ENCODE peak calls at places on chromosomes 3 and 15, in eight cellular contexts. I, M, E, V, Z, Y, L and W are unnamed samples. For H3K9me3, the result is how much of the 10 kb centered on the place peaks cover.

GRCh38 chr15:57427367-57427821 is 51.1 kb downstream of the CGNL1 start:
- DNase-seq in I (peak), M (no peak), E (no peak), V (peak), Z (peak), Y (peak), L (no peak), W (peak)

GRCh38 chr3:103389356-103389755 is 954.5 kb downstream of the ZPLD1 start:
- DNase-seq in I (no peak), M (no peak), E (no peak), V (no peak), Z (no peak), Y (no peak), L (no peak), W (no peak)

GRCh38 chr3:71104090-71104489 is 479.4 kb downstream of the FOXP1 start:
- DNase-seq in I (no peak), M (no peak), E (no peak), V (no peak), Z (no peak), Y (no peak), L (no peak), W (no peak)

GRCh38 chr15:60070838-60071493 is 66.9 kb downstream of the FOXB1 start:
- DNase-seq in I (no peak), M (no peak), E (no peak), V (no peak), Z (no peak), Y (peak), L (no peak), W (no peak)

GRCh38 chr15:77636209-77636608 is 3.5 kb upstream of the LINGO1 start:
- DNase-seq in I (no peak), M (no peak), E (no peak), V (no peak), Z (no peak), Y (no peak), L (no peak), W (no peak)

GRCh38 chr3:56987238-56987932 is 73.1 kb upstream of the SPATA12 start:
- DNase-seq in I (peak), M (no peak), E (no peak), V (no peak), Z (no peak), Y (no peak), L (no peak), W (no peak)

GRCh38 chr15:29472901-29473423 is 203.3 kb upstream of the NSMCE3 start:
- DNase-seq in I (no peak), M (no peak), E (no peak), V (no peak), Z (no peak), Y (no peak), L (no peak), W (no peak)

GRCh38 chr3:190533511-190534282 is 19.8 kb downstream of the IL1RAP start:
- DNase-seq in I (peak), M (no peak), E (peak), V (peak), Z (peak), Y (peak), L (no peak), W (peak)

GRCh38 chr15:25797511-25798206 is 65.5 kb downstream of the ATP10A start:
- DNase-seq in I (no peak), M (no peak), E (peak), V (no peak), Z (no peak), Y (no peak), L (no peak), W (no peak)

GRCh38 chr3:173663664-173664063 is 266.1 kb downstream of the NLGN1 start:
- DNase-seq in I (no peak), M (no peak), E (no peak), V (no peak), Z (no peak), Y (no peak), L (no peak), W (no peak)

GRCh38 chr3:194440756-194441155 is 41.7 kb upstream of the GP5 start:
- DNase-seq in I (no peak), M (no peak), E (no peak), V (no peak), Z (no peak), Y (no peak), L (no peak), W (no peak)

GRCh38 chr15:74863239-74864056 is 9.7 kb downstream of the SCAMP2 start:
- DNase-seq in I (no peak), M (no peak), E (no peak), V (no peak), Z (no peak), Y (peak), L (no peak), W (no peak)

GRCh38 chr15:87902772-87903388 is 353.7 kb downstream of the NTRK3 start:
- DNase-seq in I (no peak), M (no peak), E (peak), V (no peak), Z (no peak), Y (no peak), L (no peak), W (no peak)
- H3K9me3 ChIP-seq in I (under half), M (under half), E (under half), V (under half), Z (under half), Y (under half), L (under half), W (under half)

DNA sequence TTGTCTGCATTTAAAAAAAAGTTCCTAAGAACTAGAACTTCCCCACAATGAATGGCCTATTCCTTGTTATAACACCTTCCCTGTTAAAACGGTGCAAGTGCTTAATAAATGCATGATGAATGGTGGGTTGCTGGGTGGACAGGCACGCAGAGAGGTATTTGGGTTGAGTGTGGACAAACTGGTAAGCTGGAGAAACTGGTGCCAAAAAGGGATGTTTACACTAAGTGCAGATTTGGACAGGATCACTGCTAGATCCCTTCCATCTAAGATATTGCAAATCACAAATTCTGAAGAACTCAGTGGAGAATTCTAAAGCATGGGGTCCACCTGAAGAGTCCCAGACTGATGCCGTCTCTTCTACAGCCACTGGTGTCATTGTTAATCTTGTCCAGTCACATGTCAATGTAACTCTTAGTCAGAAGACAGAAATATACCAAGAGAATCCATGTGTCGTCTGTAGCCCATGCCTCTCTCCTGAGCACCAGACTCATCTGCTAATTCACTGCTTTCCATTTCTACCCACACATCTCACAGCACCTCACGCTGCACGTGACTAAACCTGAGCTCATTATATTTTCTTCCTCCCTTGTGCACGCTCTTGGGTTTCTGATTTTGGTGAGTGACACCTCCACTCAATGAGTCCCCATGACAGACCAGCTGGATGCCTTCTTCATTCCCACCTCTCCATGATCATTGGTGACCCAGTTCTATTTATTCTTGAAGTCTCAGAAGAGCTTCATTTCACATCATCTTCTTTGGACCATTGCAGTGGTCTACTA is 328.9 kb downstream of the THSD4 start:
- DNase-seq in I (no peak), M (no peak), E (no peak), V (no peak), Z (no peak), Y (no peak), L (no peak), W (no peak)
- TF ChIP-seq CTCF in I (no peak), M (no peak), E (no peak), V (no peak), Z (no peak), Y (no peak), L (no peak), W (no peak)

GRCh38 chr3:44771424-44772098 is 10.0 kb downstream of the KIF15 start:
- DNase-seq in I (no peak), M (no peak), E (no peak), V (no peak), Z (no peak), Y (no peak), L (no peak), W (no peak)
- H3K9me3 ChIP-seq in I (under half), M (under half), E (under half), V (under half), Z (under half), Y (under half), L (under half), W (under half)

GRCh38 chr3:167837430-167837829 is 101.9 kb downstream of the SERPINI1 start:
- DNase-seq in I (no peak), M (no peak), E (no peak), V (no peak), Z (no peak), Y (no peak), L (no peak), W (no peak)
- TF ChIP-seq CTCF in I (peak), M (no peak), E (peak), V (no peak), Z (peak), Y (no peak), L (no peak), W (no peak)

GRCh38 chr3:185737740-185738680 is 86.8 kb downstream of the IGF2BP2 start:
- DNase-seq in I (no peak), M (no peak), E (no peak), V (no peak), Z (no peak), Y (no peak), L (no peak), W (no peak)
- H3K9me3 ChIP-seq in I (under half), M (under half), E (under half), V (under half), Z (under half), Y (under half), L (under half), W (under half)

GRCh38 chr3:160956785-160957184 is 148.4 kb downstream of the B3GALNT1 start:
- DNase-seq in I (no peak), M (no peak), E (no peak), V (no peak), Z (no peak), Y (peak), L (no peak), W (no peak)
- TF ChIP-seq CTCF in I (peak), M (peak), E (no peak), V (no peak), Z (peak), Y (peak), L (no peak), W (no peak)

GRCh38 chr3:31648286-31648968 is 115.7 kb downstream of the STT3B start:
- DNase-seq in I (no peak), M (no peak), E (peak), V (no peak), Z (no peak), Y (no peak), L (no peak), W (no peak)
- H3K9me3 ChIP-seq in I (under half), M (under half), E (under half), V (half or more), Z (under half), Y (under half), L (under half), W (under half)

DNA sequence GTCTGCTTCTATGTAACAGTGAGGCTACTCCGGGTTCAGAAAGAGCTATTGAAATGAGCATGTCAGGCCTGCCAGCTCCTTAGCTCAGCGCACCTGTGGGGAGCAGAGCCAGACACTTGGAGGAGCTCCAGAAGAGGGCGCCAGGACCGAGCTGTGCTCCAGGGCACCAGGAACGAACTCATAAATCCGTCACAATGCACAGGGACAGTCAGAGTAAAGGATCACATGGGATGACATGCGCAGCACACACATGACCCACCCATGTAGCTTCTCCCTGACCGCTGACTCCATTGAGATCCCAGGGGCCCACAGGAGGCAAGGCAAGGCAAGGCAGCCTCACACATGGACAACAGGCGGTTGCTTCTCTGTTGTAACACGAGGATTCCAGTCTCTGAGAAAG is 26.0 kb upstream of the GNB5 start:
- DNase-seq in I (no peak), M (no peak), E (no peak), V (no peak), Z (no peak), Y (no peak), L (no peak), W (peak)
- TF ChIP-seq CTCF in I (no peak), M (peak), E (no peak), V (no peak), Z (no peak), Y (no peak), L (peak), W (no peak)